ENCODE peak calls at places on chromosomes 5 and 9, in four cellular contexts. X is glutamatergic neuron, I is progenitor cell of endocrine pancreas, D is lower leg skin. L is an unnamed sample.

GRCh38 chr9:121876212-121876611 is 216.9 kb downstream of the TTLL11 start:
- DNase-seq in X (no peak), I (no peak), D (no peak), L (no peak)

GRCh38 chr9:131578778-131579504 is 33.6 kb downstream of the PRRT1B start:
- DNase-seq in I (no peak), X (no peak), D (peak), L (no peak)

GRCh38 chr9:96441798-96442445 is 8.0 kb upstream of the HABP4 start:
- DNase-seq in X (no peak), D (no peak), I (no peak), L (peak)

GRCh38 chr5:151683936-151684586 is 2.7 kb downstream of the SPARC start:
- DNase-seq in D (no peak), X (no peak), I (no peak), L (no peak)

GRCh38 chr5:113250341-113250953 is 184.3 kb downstream of the TSSK1B start:
- DNase-seq in I (no peak), X (no peak), D (no peak), L (no peak)

GRCh38 chr5:106094128-106094726 is 1576.5 kb downstream of the EFNA5 start:
- DNase-seq in X (no peak), I (no peak), D (peak), L (no peak)

GRCh38 chr9:38107405-38107804 is 38.4 kb upstream of the SHB start:
- DNase-seq in X (no peak), I (no peak), D (no peak), L (no peak)

GRCh38 chr9:34554211-34555001 is 31.6 kb upstream of the ENHO start:
- DNase-seq in D (no peak), X (no peak), I (no peak), L (no peak)

GRCh38 chr9:122128432-122129343 is 30.9 kb downstream of the NDUFA8 start:
- DNase-seq in I (no peak), X (peak), D (no peak), L (no peak)

GRCh38 chr9:14189578-14189977 is 124.4 kb downstream of the NFIB start:
- DNase-seq in I (no peak), D (no peak), X (no peak), L (no peak)

GRCh38 chr5:134524826-134525686 is at the start of gene JADE2:
- DNase-seq in X (peak), I (peak), D (peak), L (no peak)

GRCh38 chr5:82168294-82168693 is 109.9 kb downstream of the RPS23 start:
- DNase-seq in I (no peak), X (no peak), D (no peak), L (no peak)

GRCh38 chr5:40291338-40291737 is 388.4 kb upstream of the PTGER4 start:
- DNase-seq in I (no peak), D (no peak), X (no peak), L (no peak)

GRCh38 chr5:140833993-140834392 is at the start of gene PCDHA7:
- DNase-seq in I (no peak), X (no peak), D (no peak), L (no peak)

GRCh38 chr5:140823475-140823874 is 2.1 kb downstream of the PCDHA5 start:
- DNase-seq in X (no peak), D (no peak), I (no peak), L (no peak)

GRCh38 chr5:140827704-140828401 is at the start of gene PCDHA6:
- DNase-seq in D (no peak), X (no peak), I (no peak), L (no peak)

DNA sequence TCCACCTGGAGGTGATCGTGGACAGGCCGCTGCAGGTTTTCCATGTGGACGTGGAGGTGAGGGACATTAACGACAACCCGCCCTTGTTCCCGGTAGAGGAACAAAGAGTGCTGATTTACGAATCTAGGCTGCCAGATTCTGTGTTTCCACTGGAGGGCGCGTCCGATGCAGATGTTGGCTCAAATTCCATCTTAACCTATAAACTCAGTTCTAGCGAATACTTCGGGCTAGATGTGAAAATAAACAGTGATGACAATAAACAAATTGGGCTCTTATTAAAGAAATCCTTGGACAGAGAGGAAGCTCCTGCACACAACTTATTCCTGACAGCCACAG is 610 bp downstream of the PCDHA6 start:
- DNase-seq in D (no peak), X (peak), I (no peak), L (no peak)
- TF ChIP-seq CTCF in D (no peak), X (peak), I (peak), L (no peak)

DNA sequence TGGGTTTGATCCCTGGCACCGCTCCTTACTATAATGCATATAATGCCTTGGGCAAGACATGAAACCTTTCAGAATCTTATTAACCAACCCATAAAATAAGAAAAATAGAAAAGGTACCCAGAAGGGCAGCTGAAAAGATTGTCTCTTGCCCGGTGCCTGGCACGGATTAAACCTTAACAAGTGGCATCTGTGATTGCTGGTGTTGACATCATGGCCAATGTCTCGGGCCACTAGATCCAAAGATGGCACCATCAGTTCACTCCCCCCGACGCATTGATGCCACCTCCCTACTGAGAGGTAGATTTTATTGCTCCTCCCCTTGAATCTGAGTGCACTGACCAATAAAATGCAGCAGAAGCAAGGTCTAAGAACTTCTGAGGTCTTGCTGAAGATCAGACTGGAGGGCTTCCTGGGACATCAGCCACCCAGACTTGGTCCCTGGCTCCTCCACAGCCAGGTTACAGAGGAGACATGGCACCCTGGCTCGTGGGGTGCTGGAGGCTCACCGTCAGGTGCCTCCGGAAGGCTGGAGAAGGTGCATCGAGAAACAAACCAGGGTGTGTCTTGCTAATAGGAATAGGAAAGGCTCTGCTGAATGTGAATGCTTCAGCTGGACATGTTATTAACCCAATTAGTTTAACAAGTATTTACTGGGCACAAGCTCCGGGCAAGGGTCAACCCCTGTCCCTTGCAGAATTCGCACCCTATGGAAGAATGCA is 80.0 kb upstream of the COL5A1 start:
- DNase-seq in I (no peak), D (peak), X (no peak), L (no peak)
- TF ChIP-seq CTCF in I (no peak), D (no peak), X (no peak), L (no peak)

GRCh38 chr9:97852399-97853055 is 499 bp upstream of the FOXE1 start:
- DNase-seq in X (no peak), I (no peak), D (no peak), L (no peak)

GRCh38 chr9:97853056-97853843 is at the start of gene FOXE1:
- DNase-seq in X (peak), I (no peak), D (no peak), L (no peak)

GRCh38 chr9:97854696-97855485 is 1.9 kb downstream of the FOXE1 start:
- DNase-seq in D (no peak), I (no peak), X (no peak), L (no peak)

GRCh38 chr9:97855486-97855875 is 2.5 kb downstream of the FOXE1 start:
- DNase-seq in I (no peak), X (no peak), D (no peak), L (no peak)

GRCh38 chr9:97853844-97854695 is 1.0 kb downstream of the FOXE1 start:
- DNase-seq in D (no peak), X (peak), I (no peak), L (peak)
- TF ChIP-seq CTCF in D (no peak), X (peak), I (peak), L (peak)

DNA sequence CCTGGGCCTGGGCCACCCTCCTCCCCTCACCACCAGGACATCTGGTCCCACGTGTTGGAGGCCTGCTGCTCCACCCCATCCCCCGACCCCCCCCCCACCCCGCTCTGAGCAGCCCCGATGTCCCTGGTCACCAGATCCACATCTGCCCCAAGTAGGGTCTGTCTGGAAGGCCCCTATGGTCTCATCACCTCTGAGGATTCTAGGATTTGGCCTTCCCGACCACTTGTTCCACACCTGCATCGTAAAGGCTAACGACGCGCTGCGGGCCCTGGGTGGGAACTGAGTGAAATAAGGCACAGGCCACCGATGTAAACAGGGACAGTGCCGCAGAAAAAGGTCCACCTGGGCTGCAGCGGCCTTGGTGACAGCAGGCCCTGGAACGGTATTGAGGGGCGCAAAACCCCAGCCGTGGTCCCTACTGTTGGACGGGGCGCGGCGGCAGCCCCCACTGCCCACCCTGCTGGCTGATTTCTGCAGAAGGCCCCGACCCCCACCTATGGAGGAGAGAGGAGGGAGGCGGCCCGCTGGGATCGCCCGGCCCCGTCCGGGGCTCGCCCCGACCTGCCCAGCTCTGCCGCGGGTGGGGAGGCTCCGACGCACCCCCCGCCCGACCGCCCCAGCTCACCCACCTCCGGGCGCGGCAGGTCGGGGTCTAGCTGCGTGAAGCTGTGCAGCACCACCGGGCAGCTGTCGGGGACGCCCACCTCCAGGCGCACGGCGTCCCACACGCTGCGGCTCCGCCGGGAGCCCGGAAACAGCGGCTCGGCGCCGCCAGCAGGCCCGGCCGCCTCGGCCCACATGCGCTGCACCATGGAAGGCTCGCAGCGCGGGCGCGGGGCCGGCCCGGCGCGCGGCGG is 469 bp downstream of the RALGDS start:
- DNase-seq in D (peak), I (no peak), X (peak), L (no peak)
- TF ChIP-seq CTCF in D (no peak), I (no peak), X (no peak), L (no peak)

L was measured in endothelial cell.